ENCODE peak calls at places on chromosomes 2 and 18, in five cellular contexts. One of them, this sample, is unnamed.

GRCh38 chr2:204479557-204479956 is 65.7 kb upstream of the PARD3B start:
- DNase-seq in GM12865: peak; percentile 24
- DNase-seq in psoas muscle: no peak
- DNase-seq in transverse colon: no peak
- DNase-seq in heart left ventricle: no peak
- DNase-seq in this sample: no peak

GRCh38 chr2:132911726-132912724 is 242.0 kb upstream of the LYPD1 start:
- DNase-seq in transverse colon: no peak
- DNase-seq in heart left ventricle: no peak
- DNase-seq in psoas muscle: no peak
- DNase-seq in GM12865: no peak
- DNase-seq in this sample: no peak

GRCh38 chr2:39228413-39229209 is 15.2 kb downstream of the CDKL4 start:
- DNase-seq in GM12865: peak; percentile 40
- DNase-seq in heart left ventricle: no peak
- DNase-seq in transverse colon: no peak
- DNase-seq in psoas muscle: no peak
- DNase-seq in this sample: no peak

GRCh38 chr2:148561389-148561788 is 83.2 kb upstream of the EPC2 start:
- DNase-seq in GM12865: no peak
- DNase-seq in heart left ventricle: no peak
- DNase-seq in psoas muscle: no peak
- DNase-seq in transverse colon: no peak
- DNase-seq in this sample: no peak

GRCh38 chr2:154623819-154624218 is 74.7 kb upstream of the KCNJ3 start:
- DNase-seq in transverse colon: peak; percentile 20
- DNase-seq in psoas muscle: no peak
- DNase-seq in GM12865: peak; percentile 69
- DNase-seq in heart left ventricle: peak; percentile 18
- DNase-seq in this sample: peak; percentile 62

GRCh38 chr2:120203341-120204021 is 19.7 kb downstream of the TMEM185B start:
- DNase-seq in GM12865: no peak
- DNase-seq in transverse colon: no peak
- DNase-seq in psoas muscle: no peak
- DNase-seq in heart left ventricle: no peak
- DNase-seq in this sample: no peak

GRCh38 chr18:75727479-75727878 is 300.0 kb upstream of the SMIM21 start:
- DNase-seq in GM12865: peak; percentile 37
- DNase-seq in transverse colon: peak; percentile 14
- DNase-seq in psoas muscle: peak; percentile 19
- DNase-seq in heart left ventricle: no peak
- DNase-seq in this sample: peak; percentile 16

GRCh38 chr2:119158563-119159347 is at the start of gene C1QL2:
- DNase-seq in transverse colon: no peak
- DNase-seq in psoas muscle: no peak
- DNase-seq in heart left ventricle: no peak
- DNase-seq in GM12865: no peak
- DNase-seq in this sample: no peak

GRCh38 chr2:10883880-10884529 is 27.7 kb upstream of the KCNF1 start:
- DNase-seq in transverse colon: no peak
- DNase-seq in GM12865: no peak
- DNase-seq in heart left ventricle: no peak
- DNase-seq in psoas muscle: no peak
- DNase-seq in this sample: peak; percentile 39

GRCh38 chr2:74835831-74836674 is 2.1 kb downstream of the HK2 start:
- DNase-seq in GM12865: peak; percentile 77
- DNase-seq in transverse colon: no peak
- DNase-seq in psoas muscle: no peak
- DNase-seq in heart left ventricle: no peak
- DNase-seq in this sample: no peak

GRCh38 chr2:72847916-72848315 is 22.1 kb upstream of the EXOC6B start:
- DNase-seq in GM12865: no peak
- DNase-seq in heart left ventricle: no peak
- DNase-seq in transverse colon: no peak
- DNase-seq in psoas muscle: no peak
- DNase-seq in this sample: no peak

GRCh38 chr2:15636972-15637785 is 45.5 kb downstream of the DDX1 start:
- DNase-seq in psoas muscle: peak; percentile 66
- DNase-seq in GM12865: peak; percentile 62
- DNase-seq in transverse colon: peak; percentile 60
- DNase-seq in heart left ventricle: peak; percentile 67
- DNase-seq in this sample: peak; percentile 72

GRCh38 chr2:237479747-237480146 is 7.3 kb upstream of the MLPH start:
- DNase-seq in transverse colon: no peak
- DNase-seq in heart left ventricle: no peak
- DNase-seq in GM12865: no peak
- DNase-seq in psoas muscle: no peak
- DNase-seq in this sample: no peak

GRCh38 chr2:150256746-150257145 is 230.7 kb downstream of the RND3 start:
- DNase-seq in psoas muscle: no peak
- DNase-seq in transverse colon: no peak
- DNase-seq in heart left ventricle: no peak
- DNase-seq in GM12865: no peak
- DNase-seq in this sample: no peak

GRCh38 chr18:75208055-75208835 is 694 bp downstream of the PTGR3 start:
- DNase-seq in GM12865: peak; percentile 62
- DNase-seq in transverse colon: peak; percentile 64
- DNase-seq in heart left ventricle: peak; percentile 58
- DNase-seq in psoas muscle: peak; percentile 63
- DNase-seq in this sample: peak; percentile 64

GRCh38 chr2:159516241-159516758 is 100.0 kb downstream of the BAZ2B start:
- DNase-seq in GM12865: peak; percentile 74
- DNase-seq in psoas muscle: no peak
- DNase-seq in transverse colon: peak; percentile 23
- DNase-seq in heart left ventricle: no peak
- DNase-seq in this sample: no peak

GRCh38 chr2:156151351-156151750 is 181.2 kb downstream of the NR4A2 start:
- DNase-seq in psoas muscle: no peak
- DNase-seq in heart left ventricle: no peak
- DNase-seq in transverse colon: no peak
- DNase-seq in GM12865: no peak
- DNase-seq in this sample: no peak

GRCh38 chr2:72915076-72915906 is 2.0 kb upstream of the EMX1 start:
- DNase-seq in transverse colon: no peak
- DNase-seq in heart left ventricle: no peak
- DNase-seq in GM12865: no peak
- DNase-seq in psoas muscle: no peak
- DNase-seq in this sample: no peak

GRCh38 chr18:76822510-76823165 is at the start of gene ZNF236:
- DNase-seq in psoas muscle: peak; percentile 82
- DNase-seq in heart left ventricle: peak; percentile 86
- DNase-seq in transverse colon: peak; percentile 79
- DNase-seq in GM12865: peak; percentile 92
- DNase-seq in this sample: no peak

GRCh38 chr2:238169021-238169707 is 10.4 kb downstream of the ERFE start:
- DNase-seq in transverse colon: no peak
- DNase-seq in psoas muscle: peak; percentile 47
- DNase-seq in GM12865: no peak
- DNase-seq in heart left ventricle: no peak
- DNase-seq in this sample: no peak

GRCh38 chr2:42197792-42198191 is 28.6 kb downstream of the EML4 start:
- DNase-seq in GM12865: no peak
- DNase-seq in psoas muscle: no peak
- DNase-seq in transverse colon: no peak
- DNase-seq in heart left ventricle: no peak
- DNase-seq in this sample: no peak

GRCh38 chr2:106107509-106108131 is 86.5 kb downstream of the UXS1 start:
- DNase-seq in GM12865: peak; percentile 79
- DNase-seq in heart left ventricle: no peak
- DNase-seq in transverse colon: no peak
- DNase-seq in psoas muscle: no peak
- DNase-seq in this sample: no peak

GRCh38 chr2:215598376-215598975 is 162.6 kb upstream of the FN1 start:
- DNase-seq in transverse colon: no peak
- DNase-seq in GM12865: no peak
- DNase-seq in psoas muscle: no peak
- DNase-seq in heart left ventricle: no peak
- DNase-seq in this sample: no peak

GRCh38 chr18:7598167-7599062 is 31.3 kb downstream of the PTPRM start:
- DNase-seq in psoas muscle: no peak
- DNase-seq in heart left ventricle: no peak
- DNase-seq in GM12865: no peak
- DNase-seq in transverse colon: no peak
- DNase-seq in this sample: no peak

GRCh38 chr2:55003706-55004639 is 46.3 kb downstream of the RTN4 start:
- DNase-seq in GM12865: no peak
- DNase-seq in psoas muscle: no peak
- DNase-seq in heart left ventricle: no peak
- DNase-seq in transverse colon: no peak
- DNase-seq in this sample: no peak

GRCh38 chr2:113283704-113284284 is 5.1 kb upstream of the PAX8 start:
- DNase-seq in heart left ventricle: no peak
- DNase-seq in psoas muscle: peak; percentile 49
- DNase-seq in GM12865: no peak
- DNase-seq in transverse colon: peak; percentile 50
- DNase-seq in this sample: no peak

GRCh38 chr2:121297217-121297830 is 12.3 kb upstream of the TFCP2L1 start:
- DNase-seq in GM12865: peak; percentile 17
- DNase-seq in heart left ventricle: no peak
- DNase-seq in psoas muscle: no peak
- DNase-seq in transverse colon: peak; percentile 46
- DNase-seq in this sample: peak; percentile 50

GRCh38 chr2:27099334-27099955 is 12.9 kb downstream of the KHK start:
- DNase-seq in psoas muscle: no peak
- DNase-seq in transverse colon: no peak
- DNase-seq in heart left ventricle: no peak
- DNase-seq in GM12865: no peak
- DNase-seq in this sample: no peak

GRCh38 chr2:27105981-27106380 is 12.9 kb downstream of the CGREF1 start:
- DNase-seq in heart left ventricle: no peak
- DNase-seq in transverse colon: no peak
- DNase-seq in psoas muscle: no peak
- DNase-seq in GM12865: no peak
- DNase-seq in this sample: no peak

GRCh38 chr2:27100036-27100435 is 13.5 kb downstream of the KHK start:
- DNase-seq in GM12865: no peak
- DNase-seq in psoas muscle: no peak
- DNase-seq in transverse colon: no peak
- DNase-seq in heart left ventricle: no peak
- DNase-seq in this sample: no peak

GRCh38 chr2:27097341-27097740 is 10.8 kb downstream of the KHK start:
- DNase-seq in heart left ventricle: no peak
- DNase-seq in transverse colon: no peak
- DNase-seq in GM12865: no peak
- DNase-seq in psoas muscle: no peak
- DNase-seq in this sample: no peak

GRCh38 chr2:27102329-27102728 is 15.8 kb downstream of the KHK start:
- DNase-seq in transverse colon: no peak
- DNase-seq in heart left ventricle: no peak
- DNase-seq in GM12865: no peak
- DNase-seq in psoas muscle: no peak
- DNase-seq in this sample: no peak
- TF ChIP-seq CTCF in transverse colon: no peak
- TF ChIP-seq CTCF in heart left ventricle: no peak
- TF ChIP-seq CTCF in GM12865: no peak
- TF ChIP-seq CTCF in psoas muscle: no peak
- TF ChIP-seq CTCF in this sample: no peak

DNA sequence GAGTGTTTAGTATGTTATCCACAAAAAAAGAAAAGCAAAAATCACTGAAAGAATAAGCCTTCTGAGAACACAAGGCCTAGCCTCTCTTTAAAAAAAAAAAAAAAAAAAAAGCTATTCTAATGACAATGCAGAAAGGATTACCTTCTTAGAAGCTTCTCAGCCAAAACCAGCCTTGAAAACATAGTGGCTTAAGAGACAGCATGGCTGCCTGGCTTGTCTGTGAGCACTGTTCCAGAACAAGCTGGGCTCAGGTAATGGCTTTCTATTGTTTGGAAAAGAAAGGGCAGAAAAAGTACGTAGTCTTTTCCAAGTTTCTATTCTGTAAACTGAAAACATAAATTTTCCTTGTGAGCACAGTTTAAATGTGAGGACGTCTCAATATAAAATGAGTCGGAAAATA is 119.5 kb downstream of the MAP3K20 start:
- DNase-seq in heart left ventricle: no peak
- DNase-seq in psoas muscle: no peak
- DNase-seq in transverse colon: no peak
- DNase-seq in GM12865: no peak
- DNase-seq in this sample: no peak
- H3K4me3 ChIP-seq in heart left ventricle: no peak overlapping the region
- H3K4me3 ChIP-seq in psoas muscle: no peak overlapping the region
- H3K4me3 ChIP-seq in transverse colon: no peak overlapping the region
- H3K4me3 ChIP-seq in GM12865: no peak overlapping the region
- H3K4me3 ChIP-seq in this sample: no peak overlapping the region

GRCh38 chr2:100243671-100244030 is 78.7 kb downstream of the LONRF2 start:
- DNase-seq in psoas muscle: no peak
- DNase-seq in GM12865: no peak
- DNase-seq in heart left ventricle: no peak
- DNase-seq in transverse colon: no peak
- DNase-seq in this sample: no peak

GRCh38 chr2:100240386-100240785 is 81.9 kb downstream of the LONRF2 start:
- DNase-seq in GM12865: no peak
- DNase-seq in heart left ventricle: no peak
- DNase-seq in transverse colon: no peak
- DNase-seq in psoas muscle: no peak
- DNase-seq in this sample: no peak

GRCh38 chr2:100242891-100243670 is 79.2 kb downstream of the LONRF2 start:
- DNase-seq in transverse colon: peak; percentile 61
- DNase-seq in heart left ventricle: peak; percentile 69
- DNase-seq in GM12865: peak; percentile 66
- DNase-seq in psoas muscle: peak; percentile 59
- DNase-seq in this sample: peak; percentile 31

GRCh38 chr2:100241236-100241635 is 81.1 kb downstream of the LONRF2 start:
- DNase-seq in heart left ventricle: no peak
- DNase-seq in GM12865: no peak
- DNase-seq in transverse colon: no peak
- DNase-seq in psoas muscle: no peak
- DNase-seq in this sample: no peak

GRCh38 chr2:100242416-100242815 is 79.9 kb downstream of the LONRF2 start:
- DNase-seq in psoas muscle: no peak
- DNase-seq in transverse colon: no peak
- DNase-seq in GM12865: peak; percentile 22
- DNase-seq in heart left ventricle: no peak
- DNase-seq in this sample: no peak
- TF ChIP-seq CTCF in psoas muscle: no peak
- TF ChIP-seq CTCF in transverse colon: no peak
- TF ChIP-seq CTCF in GM12865: no peak
- TF ChIP-seq CTCF in heart left ventricle: no peak
- TF ChIP-seq CTCF in this sample: no peak

DNA sequence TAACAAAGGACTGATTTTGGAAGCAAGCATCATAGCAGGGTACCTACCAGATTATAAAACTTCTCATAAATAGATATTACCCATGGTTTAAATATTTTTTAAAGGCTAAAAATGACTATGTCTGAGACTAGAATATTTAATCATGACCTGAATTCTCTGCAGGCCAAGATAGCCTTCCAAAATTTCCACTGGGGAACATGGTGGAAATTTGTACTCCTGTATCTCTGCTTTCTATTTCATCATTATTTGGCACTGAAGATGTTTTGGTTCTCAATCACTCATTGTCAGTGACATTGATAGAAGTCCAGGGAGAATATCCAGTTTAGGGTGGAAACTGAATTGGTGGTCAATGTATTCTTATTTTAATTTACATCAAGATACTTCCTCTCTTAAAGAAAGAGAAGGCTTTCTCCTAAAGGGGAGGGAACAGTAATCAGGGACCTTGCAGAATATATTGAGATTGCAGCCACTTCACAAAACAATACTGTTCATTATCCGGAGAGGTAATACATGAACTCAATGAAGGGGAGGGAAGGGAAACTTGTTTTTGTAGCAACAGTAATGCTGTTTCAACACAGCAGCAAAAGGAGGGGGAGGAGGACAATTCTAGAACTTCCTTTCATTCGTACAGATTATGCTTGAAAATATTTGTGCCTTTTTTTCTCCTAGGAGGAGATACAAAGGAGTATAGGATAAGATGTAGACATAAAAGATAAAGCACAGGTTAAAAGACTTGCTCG is 34.1 kb downstream of the EEF1B2 start:
- DNase-seq in GM12865: no peak
- DNase-seq in psoas muscle: no peak
- DNase-seq in transverse colon: no peak
- DNase-seq in heart left ventricle: no peak
- DNase-seq in this sample: no peak
- H3K4me3 ChIP-seq in GM12865: no peak overlapping the region
- H3K4me3 ChIP-seq in psoas muscle: no peak overlapping the region
- H3K4me3 ChIP-seq in transverse colon: no peak overlapping the region
- H3K4me3 ChIP-seq in heart left ventricle: no peak overlapping the region
- H3K4me3 ChIP-seq in this sample: no peak overlapping the region